ENCODE peak calls at places on chromosomes 12 and 14, in eight cellular contexts. One of them, this sample, is unnamed.

GRCh38 chr12:120468271-120468845 is 1.2 kb downstream of the SRSF9 start:
- DNase-seq in NCI-H1092 treated with DMSO at 0.1 percent for 48 hours: peak; percentile 6
- DNase-seq in stimulated activated CD4-positive, alpha-beta T cell treated with anti-CD3 and anti-CD28 coated beads, Interleukin-2, amount 100 ng/mL, for 48 hours: no peak
- DNase-seq in fibroblast of mammary gland: peak; percentile 66
- DNase-seq in HFF-Myc: no peak
- DNase-seq in HEK293T: no peak
- DNase-seq in sciatic nerve: peak; percentile 62
- DNase-seq in activated gamma-delta T cell treated with Interleukin-2 at 50 U/mL for 16 hours: peak; percentile 14
- DNase-seq in this sample: peak; percentile 28

GRCh38 chr12:53005215-53005985 is 856 bp upstream of the EIF4B start:
- DNase-seq in sciatic nerve: peak; percentile 65
- DNase-seq in activated gamma-delta T cell treated with Interleukin-2 at 50 U/mL for 16 hours: no peak
- DNase-seq in stimulated activated CD4-positive, alpha-beta T cell treated with anti-CD3 and anti-CD28 coated beads, Interleukin-2, amount 100 ng/mL, for 48 hours: no peak
- DNase-seq in NCI-H1092 treated with DMSO at 0.1 percent for 48 hours: peak; percentile 29
- DNase-seq in HFF-Myc: no peak
- DNase-seq in fibroblast of mammary gland: no peak
- DNase-seq in HEK293T: no peak
- DNase-seq in this sample: no peak

GRCh38 chr12:38775457-38775856 is 129.9 kb downstream of the CPNE8 start:
- DNase-seq in sciatic nerve: no peak
- DNase-seq in HFF-Myc: no peak
- DNase-seq in stimulated activated CD4-positive, alpha-beta T cell treated with anti-CD3 and anti-CD28 coated beads, Interleukin-2, amount 100 ng/mL, for 48 hours: no peak
- DNase-seq in HEK293T: no peak
- DNase-seq in NCI-H1092 treated with DMSO at 0.1 percent for 48 hours: no peak
- DNase-seq in fibroblast of mammary gland: no peak
- DNase-seq in activated gamma-delta T cell treated with Interleukin-2 at 50 U/mL for 16 hours: no peak
- DNase-seq in this sample: no peak

GRCh38 chr12:8108808-8109398 is 14.5 kb upstream of the CLEC4A start:
- DNase-seq in stimulated activated CD4-positive, alpha-beta T cell treated with anti-CD3 and anti-CD28 coated beads, Interleukin-2, amount 100 ng/mL, for 48 hours: peak; percentile 78
- DNase-seq in HFF-Myc: peak; percentile 66
- DNase-seq in NCI-H1092 treated with DMSO at 0.1 percent for 48 hours: peak; percentile 59
- DNase-seq in activated gamma-delta T cell treated with Interleukin-2 at 50 U/mL for 16 hours: peak; percentile 80
- DNase-seq in sciatic nerve: peak; percentile 87
- DNase-seq in fibroblast of mammary gland: peak; percentile 79
- DNase-seq in HEK293T: peak; percentile 66
- DNase-seq in this sample: peak; percentile 45

GRCh38 chr12:8681129-8681902 is 16.5 kb upstream of the RIMKLB start:
- DNase-seq in fibroblast of mammary gland: peak; percentile 21
- DNase-seq in HEK293T: no peak
- DNase-seq in HFF-Myc: no peak
- DNase-seq in NCI-H1092 treated with DMSO at 0.1 percent for 48 hours: no peak
- DNase-seq in sciatic nerve: no peak
- DNase-seq in stimulated activated CD4-positive, alpha-beta T cell treated with anti-CD3 and anti-CD28 coated beads, Interleukin-2, amount 100 ng/mL, for 48 hours: no peak
- DNase-seq in activated gamma-delta T cell treated with Interleukin-2 at 50 U/mL for 16 hours: no peak
- DNase-seq in this sample: no peak

GRCh38 chr12:121738340-121738858 is 25.8 kb downstream of the TMEM120B start:
- DNase-seq in stimulated activated CD4-positive, alpha-beta T cell treated with anti-CD3 and anti-CD28 coated beads, Interleukin-2, amount 100 ng/mL, for 48 hours: no peak
- DNase-seq in HFF-Myc: no peak
- DNase-seq in activated gamma-delta T cell treated with Interleukin-2 at 50 U/mL for 16 hours: no peak
- DNase-seq in HEK293T: no peak
- DNase-seq in sciatic nerve: no peak
- DNase-seq in NCI-H1092 treated with DMSO at 0.1 percent for 48 hours: no peak
- DNase-seq in fibroblast of mammary gland: no peak
- DNase-seq in this sample: no peak

GRCh38 chr12:131428086-131428685 is 282.7 kb upstream of the SFSWAP start:
- DNase-seq in sciatic nerve: peak; percentile 26
- DNase-seq in NCI-H1092 treated with DMSO at 0.1 percent for 48 hours: no peak
- DNase-seq in activated gamma-delta T cell treated with Interleukin-2 at 50 U/mL for 16 hours: no peak
- DNase-seq in fibroblast of mammary gland: no peak
- DNase-seq in stimulated activated CD4-positive, alpha-beta T cell treated with anti-CD3 and anti-CD28 coated beads, Interleukin-2, amount 100 ng/mL, for 48 hours: no peak
- DNase-seq in HEK293T: no peak
- DNase-seq in HFF-Myc: no peak
- DNase-seq in this sample: no peak

GRCh38 chr12:88432536-88433462 is 147.5 kb downstream of the KITLG start:
- DNase-seq in stimulated activated CD4-positive, alpha-beta T cell treated with anti-CD3 and anti-CD28 coated beads, Interleukin-2, amount 100 ng/mL, for 48 hours: no peak
- DNase-seq in HFF-Myc: no peak
- DNase-seq in NCI-H1092 treated with DMSO at 0.1 percent for 48 hours: no peak
- DNase-seq in fibroblast of mammary gland: peak; percentile 72
- DNase-seq in sciatic nerve: no peak
- DNase-seq in activated gamma-delta T cell treated with Interleukin-2 at 50 U/mL for 16 hours: no peak
- DNase-seq in HEK293T: no peak
- DNase-seq in this sample: no peak

GRCh38 chr12:77943466-77943865 is 112.8 kb downstream of the NAV3 start:
- DNase-seq in sciatic nerve: no peak
- DNase-seq in HEK293T: no peak
- DNase-seq in stimulated activated CD4-positive, alpha-beta T cell treated with anti-CD3 and anti-CD28 coated beads, Interleukin-2, amount 100 ng/mL, for 48 hours: no peak
- DNase-seq in NCI-H1092 treated with DMSO at 0.1 percent for 48 hours: no peak
- DNase-seq in activated gamma-delta T cell treated with Interleukin-2 at 50 U/mL for 16 hours: no peak
- DNase-seq in fibroblast of mammary gland: peak; percentile 92
- DNase-seq in HFF-Myc: no peak
- DNase-seq in this sample: no peak

GRCh38 chr14:54200726-54201125 is 196.1 kb upstream of the CDKN3 start:
- DNase-seq in activated gamma-delta T cell treated with Interleukin-2 at 50 U/mL for 16 hours: no peak
- DNase-seq in HFF-Myc: no peak
- DNase-seq in stimulated activated CD4-positive, alpha-beta T cell treated with anti-CD3 and anti-CD28 coated beads, Interleukin-2, amount 100 ng/mL, for 48 hours: no peak
- DNase-seq in sciatic nerve: no peak
- DNase-seq in HEK293T: no peak
- DNase-seq in NCI-H1092 treated with DMSO at 0.1 percent for 48 hours: no peak
- DNase-seq in fibroblast of mammary gland: peak; percentile 62
- DNase-seq in this sample: no peak

GRCh38 chr14:33463731-33464130 is 487.1 kb downstream of the EGLN3 start:
- DNase-seq in fibroblast of mammary gland: no peak
- DNase-seq in NCI-H1092 treated with DMSO at 0.1 percent for 48 hours: no peak
- DNase-seq in HEK293T: no peak
- DNase-seq in HFF-Myc: no peak
- DNase-seq in stimulated activated CD4-positive, alpha-beta T cell treated with anti-CD3 and anti-CD28 coated beads, Interleukin-2, amount 100 ng/mL, for 48 hours: no peak
- DNase-seq in sciatic nerve: no peak
- DNase-seq in activated gamma-delta T cell treated with Interleukin-2 at 50 U/mL for 16 hours: no peak
- DNase-seq in this sample: no peak

GRCh38 chr12:47156167-47156736 is 76.5 kb upstream of the AMIGO2 start:
- DNase-seq in NCI-H1092 treated with DMSO at 0.1 percent for 48 hours: no peak
- DNase-seq in stimulated activated CD4-positive, alpha-beta T cell treated with anti-CD3 and anti-CD28 coated beads, Interleukin-2, amount 100 ng/mL, for 48 hours: no peak
- DNase-seq in activated gamma-delta T cell treated with Interleukin-2 at 50 U/mL for 16 hours: no peak
- DNase-seq in fibroblast of mammary gland: no peak
- DNase-seq in HFF-Myc: no peak
- DNase-seq in HEK293T: no peak
- DNase-seq in sciatic nerve: no peak
- DNase-seq in this sample: no peak

GRCh38 chr12:4589941-4590340 is 27.9 kb downstream of the DYRK4 start:
- DNase-seq in activated gamma-delta T cell treated with Interleukin-2 at 50 U/mL for 16 hours: no peak
- DNase-seq in HFF-Myc: no peak
- DNase-seq in HEK293T: no peak
- DNase-seq in stimulated activated CD4-positive, alpha-beta T cell treated with anti-CD3 and anti-CD28 coated beads, Interleukin-2, amount 100 ng/mL, for 48 hours: no peak
- DNase-seq in fibroblast of mammary gland: peak; percentile 41
- DNase-seq in sciatic nerve: no peak
- DNase-seq in NCI-H1092 treated with DMSO at 0.1 percent for 48 hours: no peak
- DNase-seq in this sample: no peak

GRCh38 chr12:56237552-56237951 is 7.7 kb downstream of the SLC39A5 start:
- DNase-seq in HEK293T: no peak
- DNase-seq in stimulated activated CD4-positive, alpha-beta T cell treated with anti-CD3 and anti-CD28 coated beads, Interleukin-2, amount 100 ng/mL, for 48 hours: no peak
- DNase-seq in sciatic nerve: no peak
- DNase-seq in NCI-H1092 treated with DMSO at 0.1 percent for 48 hours: no peak
- DNase-seq in activated gamma-delta T cell treated with Interleukin-2 at 50 U/mL for 16 hours: no peak
- DNase-seq in HFF-Myc: no peak
- DNase-seq in fibroblast of mammary gland: no peak
- DNase-seq in this sample: no peak

GRCh38 chr14:96065661-96066459 is 26.7 kb downstream of the C14orf132 start:
- DNase-seq in sciatic nerve: peak; percentile 32
- DNase-seq in HFF-Myc: no peak
- DNase-seq in activated gamma-delta T cell treated with Interleukin-2 at 50 U/mL for 16 hours: no peak
- DNase-seq in fibroblast of mammary gland: no peak
- DNase-seq in NCI-H1092 treated with DMSO at 0.1 percent for 48 hours: no peak
- DNase-seq in HEK293T: no peak
- DNase-seq in stimulated activated CD4-positive, alpha-beta T cell treated with anti-CD3 and anti-CD28 coated beads, Interleukin-2, amount 100 ng/mL, for 48 hours: no peak
- DNase-seq in this sample: no peak

GRCh38 chr14:80605536-80605935 is 336.0 kb downstream of the CEP128 start:
- DNase-seq in activated gamma-delta T cell treated with Interleukin-2 at 50 U/mL for 16 hours: no peak
- DNase-seq in sciatic nerve: no peak
- DNase-seq in HEK293T: no peak
- DNase-seq in fibroblast of mammary gland: no peak
- DNase-seq in NCI-H1092 treated with DMSO at 0.1 percent for 48 hours: no peak
- DNase-seq in HFF-Myc: no peak
- DNase-seq in stimulated activated CD4-positive, alpha-beta T cell treated with anti-CD3 and anti-CD28 coated beads, Interleukin-2, amount 100 ng/mL, for 48 hours: no peak
- DNase-seq in this sample: no peak

GRCh38 chr12:123269980-123270379 is 1.7 kb downstream of the CDK2AP1 start:
- DNase-seq in stimulated activated CD4-positive, alpha-beta T cell treated with anti-CD3 and anti-CD28 coated beads, Interleukin-2, amount 100 ng/mL, for 48 hours: no peak
- DNase-seq in HFF-Myc: no peak
- DNase-seq in activated gamma-delta T cell treated with Interleukin-2 at 50 U/mL for 16 hours: no peak
- DNase-seq in sciatic nerve: peak; percentile 59
- DNase-seq in NCI-H1092 treated with DMSO at 0.1 percent for 48 hours: peak; percentile 26
- DNase-seq in HEK293T: no peak
- DNase-seq in fibroblast of mammary gland: peak; percentile 38
- DNase-seq in this sample: peak; percentile 47

GRCh38 chr12:28017126-28017872 is 44.8 kb upstream of the PTHLH start:
- DNase-seq in NCI-H1092 treated with DMSO at 0.1 percent for 48 hours: no peak
- DNase-seq in activated gamma-delta T cell treated with Interleukin-2 at 50 U/mL for 16 hours: no peak
- DNase-seq in sciatic nerve: no peak
- DNase-seq in HFF-Myc: no peak
- DNase-seq in fibroblast of mammary gland: no peak
- DNase-seq in HEK293T: no peak
- DNase-seq in stimulated activated CD4-positive, alpha-beta T cell treated with anti-CD3 and anti-CD28 coated beads, Interleukin-2, amount 100 ng/mL, for 48 hours: no peak
- DNase-seq in this sample: no peak

GRCh38 chr14:54781936-54782802 is 120.5 kb downstream of the GCH1 start:
- DNase-seq in HFF-Myc: no peak
- DNase-seq in NCI-H1092 treated with DMSO at 0.1 percent for 48 hours: peak; percentile 80
- DNase-seq in HEK293T: no peak
- DNase-seq in activated gamma-delta T cell treated with Interleukin-2 at 50 U/mL for 16 hours: no peak
- DNase-seq in fibroblast of mammary gland: no peak
- DNase-seq in sciatic nerve: no peak
- DNase-seq in stimulated activated CD4-positive, alpha-beta T cell treated with anti-CD3 and anti-CD28 coated beads, Interleukin-2, amount 100 ng/mL, for 48 hours: no peak
- DNase-seq in this sample: no peak

GRCh38 chr12:30358113-30358512 is 337.6 kb downstream of the IPO8 start:
- DNase-seq in HEK293T: no peak
- DNase-seq in activated gamma-delta T cell treated with Interleukin-2 at 50 U/mL for 16 hours: no peak
- DNase-seq in stimulated activated CD4-positive, alpha-beta T cell treated with anti-CD3 and anti-CD28 coated beads, Interleukin-2, amount 100 ng/mL, for 48 hours: no peak
- DNase-seq in sciatic nerve: no peak
- DNase-seq in HFF-Myc: no peak
- DNase-seq in NCI-H1092 treated with DMSO at 0.1 percent for 48 hours: peak; percentile 10
- DNase-seq in fibroblast of mammary gland: no peak
- DNase-seq in this sample: no peak

GRCh38 chr12:45713108-45713507 is 16.4 kb upstream of the ARID2 start:
- DNase-seq in fibroblast of mammary gland: peak; percentile 63
- DNase-seq in activated gamma-delta T cell treated with Interleukin-2 at 50 U/mL for 16 hours: no peak
- DNase-seq in HFF-Myc: no peak
- DNase-seq in sciatic nerve: no peak
- DNase-seq in NCI-H1092 treated with DMSO at 0.1 percent for 48 hours: no peak
- DNase-seq in stimulated activated CD4-positive, alpha-beta T cell treated with anti-CD3 and anti-CD28 coated beads, Interleukin-2, amount 100 ng/mL, for 48 hours: no peak
- DNase-seq in HEK293T: no peak
- DNase-seq in this sample: no peak

GRCh38 chr14:75647650-75648049 is 13.0 kb downstream of the ERG28 start:
- DNase-seq in fibroblast of mammary gland: peak; percentile 38
- DNase-seq in sciatic nerve: no peak
- DNase-seq in stimulated activated CD4-positive, alpha-beta T cell treated with anti-CD3 and anti-CD28 coated beads, Interleukin-2, amount 100 ng/mL, for 48 hours: no peak
- DNase-seq in activated gamma-delta T cell treated with Interleukin-2 at 50 U/mL for 16 hours: no peak
- DNase-seq in HFF-Myc: no peak
- DNase-seq in NCI-H1092 treated with DMSO at 0.1 percent for 48 hours: no peak
- DNase-seq in HEK293T: no peak
- DNase-seq in this sample: no peak

GRCh38 chr12:11795192-11795909 is 145.9 kb downstream of the ETV6 start:
- DNase-seq in NCI-H1092 treated with DMSO at 0.1 percent for 48 hours: no peak
- DNase-seq in sciatic nerve: no peak
- DNase-seq in HFF-Myc: no peak
- DNase-seq in fibroblast of mammary gland: no peak
- DNase-seq in stimulated activated CD4-positive, alpha-beta T cell treated with anti-CD3 and anti-CD28 coated beads, Interleukin-2, amount 100 ng/mL, for 48 hours: no peak
- DNase-seq in HEK293T: no peak
- DNase-seq in activated gamma-delta T cell treated with Interleukin-2 at 50 U/mL for 16 hours: no peak
- DNase-seq in this sample: no peak

GRCh38 chr14:45201908-45202307 is 51.1 kb downstream of the MIS18BP1 start:
- DNase-seq in activated gamma-delta T cell treated with Interleukin-2 at 50 U/mL for 16 hours: no peak
- DNase-seq in NCI-H1092 treated with DMSO at 0.1 percent for 48 hours: no peak
- DNase-seq in sciatic nerve: no peak
- DNase-seq in stimulated activated CD4-positive, alpha-beta T cell treated with anti-CD3 and anti-CD28 coated beads, Interleukin-2, amount 100 ng/mL, for 48 hours: no peak
- DNase-seq in HFF-Myc: no peak
- DNase-seq in HEK293T: peak; percentile 8
- DNase-seq in fibroblast of mammary gland: peak; percentile 18
- DNase-seq in this sample: no peak

GRCh38 chr12:28040251-28040650 is 67.7 kb upstream of the PTHLH start:
- DNase-seq in NCI-H1092 treated with DMSO at 0.1 percent for 48 hours: no peak
- DNase-seq in HFF-Myc: no peak
- DNase-seq in fibroblast of mammary gland: no peak
- DNase-seq in HEK293T: no peak
- DNase-seq in activated gamma-delta T cell treated with Interleukin-2 at 50 U/mL for 16 hours: no peak
- DNase-seq in stimulated activated CD4-positive, alpha-beta T cell treated with anti-CD3 and anti-CD28 coated beads, Interleukin-2, amount 100 ng/mL, for 48 hours: no peak
- DNase-seq in sciatic nerve: no peak
- DNase-seq in this sample: no peak

GRCh38 chr12:130086248-130086647 is 76.0 kb upstream of the FZD10 start:
- DNase-seq in sciatic nerve: no peak
- DNase-seq in activated gamma-delta T cell treated with Interleukin-2 at 50 U/mL for 16 hours: peak; percentile 8
- DNase-seq in fibroblast of mammary gland: no peak
- DNase-seq in NCI-H1092 treated with DMSO at 0.1 percent for 48 hours: no peak
- DNase-seq in HEK293T: no peak
- DNase-seq in stimulated activated CD4-positive, alpha-beta T cell treated with anti-CD3 and anti-CD28 coated beads, Interleukin-2, amount 100 ng/mL, for 48 hours: no peak
- DNase-seq in HFF-Myc: no peak
- DNase-seq in this sample: no peak

GRCh38 chr14:63438065-63438757 is 105.0 kb downstream of the PPP2R5E start:
- DNase-seq in activated gamma-delta T cell treated with Interleukin-2 at 50 U/mL for 16 hours: no peak
- DNase-seq in stimulated activated CD4-positive, alpha-beta T cell treated with anti-CD3 and anti-CD28 coated beads, Interleukin-2, amount 100 ng/mL, for 48 hours: no peak
- DNase-seq in HFF-Myc: peak; percentile 84
- DNase-seq in NCI-H1092 treated with DMSO at 0.1 percent for 48 hours: peak; percentile 12
- DNase-seq in fibroblast of mammary gland: peak; percentile 97
- DNase-seq in sciatic nerve: peak; percentile 70
- DNase-seq in HEK293T: no peak
- DNase-seq in this sample: peak; percentile 9

GRCh38 chr14:71625175-71625574 is 307.1 kb upstream of the RGS6 start:
- DNase-seq in sciatic nerve: no peak
- DNase-seq in fibroblast of mammary gland: no peak
- DNase-seq in activated gamma-delta T cell treated with Interleukin-2 at 50 U/mL for 16 hours: no peak
- DNase-seq in HFF-Myc: no peak
- DNase-seq in NCI-H1092 treated with DMSO at 0.1 percent for 48 hours: no peak
- DNase-seq in stimulated activated CD4-positive, alpha-beta T cell treated with anti-CD3 and anti-CD28 coated beads, Interleukin-2, amount 100 ng/mL, for 48 hours: no peak
- DNase-seq in HEK293T: no peak
- DNase-seq in this sample: no peak

GRCh38 chr14:74008843-74009499 is 10.1 kb downstream of the ENTPD5 start:
- DNase-seq in activated gamma-delta T cell treated with Interleukin-2 at 50 U/mL for 16 hours: no peak
- DNase-seq in fibroblast of mammary gland: no peak
- DNase-seq in sciatic nerve: no peak
- DNase-seq in NCI-H1092 treated with DMSO at 0.1 percent for 48 hours: no peak
- DNase-seq in stimulated activated CD4-positive, alpha-beta T cell treated with anti-CD3 and anti-CD28 coated beads, Interleukin-2, amount 100 ng/mL, for 48 hours: no peak
- DNase-seq in HFF-Myc: no peak
- DNase-seq in HEK293T: no peak
- DNase-seq in this sample: no peak

GRCh38 chr14:104390941-104391901 is 188.3 kb upstream of the C14orf180 start:
- DNase-seq in stimulated activated CD4-positive, alpha-beta T cell treated with anti-CD3 and anti-CD28 coated beads, Interleukin-2, amount 100 ng/mL, for 48 hours: no peak
- DNase-seq in NCI-H1092 treated with DMSO at 0.1 percent for 48 hours: peak; percentile 51
- DNase-seq in activated gamma-delta T cell treated with Interleukin-2 at 50 U/mL for 16 hours: no peak
- DNase-seq in sciatic nerve: peak; percentile 43
- DNase-seq in HEK293T: no peak
- DNase-seq in HFF-Myc: no peak
- DNase-seq in fibroblast of mammary gland: no peak
- DNase-seq in this sample: peak; percentile 3

GRCh38 chr14:33062476-33062875 is 123.8 kb downstream of the NPAS3 start:
- DNase-seq in NCI-H1092 treated with DMSO at 0.1 percent for 48 hours: no peak
- DNase-seq in stimulated activated CD4-positive, alpha-beta T cell treated with anti-CD3 and anti-CD28 coated beads, Interleukin-2, amount 100 ng/mL, for 48 hours: no peak
- DNase-seq in fibroblast of mammary gland: no peak
- DNase-seq in activated gamma-delta T cell treated with Interleukin-2 at 50 U/mL for 16 hours: no peak
- DNase-seq in sciatic nerve: no peak
- DNase-seq in HFF-Myc: no peak
- DNase-seq in HEK293T: no peak
- DNase-seq in this sample: no peak

GRCh38 chr12:39102474-39103209 is 197.3 kb upstream of the CPNE8 start:
- DNase-seq in HFF-Myc: no peak
- DNase-seq in fibroblast of mammary gland: peak; percentile 84
- DNase-seq in sciatic nerve: no peak
- DNase-seq in stimulated activated CD4-positive, alpha-beta T cell treated with anti-CD3 and anti-CD28 coated beads, Interleukin-2, amount 100 ng/mL, for 48 hours: no peak
- DNase-seq in activated gamma-delta T cell treated with Interleukin-2 at 50 U/mL for 16 hours: no peak
- DNase-seq in HEK293T: no peak
- DNase-seq in NCI-H1092 treated with DMSO at 0.1 percent for 48 hours: no peak
- DNase-seq in this sample: no peak

GRCh38 chr12:52691076-52691764 is 11.0 kb upstream of the KRT1 start:
- DNase-seq in HFF-Myc: no peak
- DNase-seq in sciatic nerve: no peak
- DNase-seq in fibroblast of mammary gland: no peak
- DNase-seq in NCI-H1092 treated with DMSO at 0.1 percent for 48 hours: peak; percentile 37
- DNase-seq in stimulated activated CD4-positive, alpha-beta T cell treated with anti-CD3 and anti-CD28 coated beads, Interleukin-2, amount 100 ng/mL, for 48 hours: peak; percentile 22
- DNase-seq in activated gamma-delta T cell treated with Interleukin-2 at 50 U/mL for 16 hours: peak; percentile 46
- DNase-seq in HEK293T: peak; percentile 44
- DNase-seq in this sample: no peak

GRCh38 chr14:65817011-65817410 is 404.5 kb downstream of the FUT8 start:
- DNase-seq in activated gamma-delta T cell treated with Interleukin-2 at 50 U/mL for 16 hours: no peak
- DNase-seq in HFF-Myc: no peak
- DNase-seq in stimulated activated CD4-positive, alpha-beta T cell treated with anti-CD3 and anti-CD28 coated beads, Interleukin-2, amount 100 ng/mL, for 48 hours: no peak
- DNase-seq in sciatic nerve: no peak
- DNase-seq in HEK293T: no peak
- DNase-seq in NCI-H1092 treated with DMSO at 0.1 percent for 48 hours: no peak
- DNase-seq in fibroblast of mammary gland: no peak
- DNase-seq in this sample: no peak